ENCODE peak calls at places on chromosome 11, in six cellular contexts. P, F, I, M, G and T are unnamed samples.

GRCh38 chr11:3700410-3700809 is 29.2 kb upstream of the CHRNA10 start:
- DNase-seq in F (no peak), P (no peak), G (no peak), I (no peak), M (no peak), T (no peak)

GRCh38 chr11:104830080-104830479 is 68.2 kb downstream of the CASP12 start:
- DNase-seq in I (no peak), G (no peak), P (no peak), F (no peak), M (peak), T (no peak)

GRCh38 chr11:68903631-68904457 is at the start of the genes IGHMBP2 and MRPL21:
- DNase-seq in P (peak), M (peak), F (peak), G (peak), I (peak), T (peak)

GRCh38 chr11:9716275-9717039 is 52.6 kb downstream of the SWAP70 start:
- DNase-seq in I (peak), G (no peak), F (no peak), M (peak), P (no peak), T (no peak)

GRCh38 chr11:115132829-115133228 is 371.4 kb downstream of the CADM1 start:
- DNase-seq in F (no peak), P (no peak), M (no peak), G (no peak), I (no peak), T (no peak)

GRCh38 chr11:22703040-22703439 is 36.6 kb downstream of the GAS2 start:
- DNase-seq in F (no peak), M (peak), G (no peak), P (no peak), I (no peak), T (peak)

GRCh38 chr11:28585007-28585406 is 476.8 kb downstream of the METTL15 start:
- DNase-seq in I (no peak), M (peak), F (no peak), G (no peak), P (no peak), T (no peak)

GRCh38 chr11:127683321-127683720 is 682.8 kb upstream of the KIRREL3 start:
- DNase-seq in G (no peak), M (no peak), P (no peak), F (no peak), I (no peak), T (no peak)

GRCh38 chr11:68216171-68216938 is 3.3 kb upstream of the KMT5B start:
- DNase-seq in F (no peak), I (peak), P (no peak), G (peak), M (no peak), T (no peak)

GRCh38 chr11:1515082-1516060 is 28.8 kb upstream of the MOB2 start:
- DNase-seq in I (peak), F (peak), G (peak), P (peak), M (peak), T (peak)

GRCh38 chr11:64107300-64107699 is 58.6 kb downstream of the MACROD1 start:
- DNase-seq in F (no peak), M (no peak), G (no peak), P (no peak), I (no peak), T (no peak)

GRCh38 chr11:16097543-16097942 is 258.8 kb downstream of the SOX6 start:
- DNase-seq in M (no peak), P (no peak), G (no peak), F (no peak), I (no peak), T (no peak)

GRCh38 chr11:65309006-65309405 is 5.7 kb upstream of the CDC42EP2 start:
- DNase-seq in G (no peak), P (no peak), F (no peak), I (no peak), M (no peak), T (no peak)

GRCh38 chr11:10019906-10020682 is 273.9 kb downstream of the SBF2 start:
- DNase-seq in P (no peak), G (no peak), M (no peak), F (no peak), I (peak), T (no peak)

GRCh38 chr11:98455500-98456186 is 565.1 kb upstream of the CNTN5 start:
- DNase-seq in M (no peak), P (no peak), F (no peak), G (no peak), I (no peak), T (no peak)

GRCh38 chr11:16494918-16495691 is 138.8 kb upstream of the SOX6 start:
- DNase-seq in M (no peak), G (no peak), I (peak), P (no peak), F (no peak), T (no peak)

GRCh38 chr11:124656759-124657627 is 16.5 kb downstream of the SIAE start:
- DNase-seq in P (no peak), I (no peak), G (no peak), M (peak), F (no peak), T (no peak)

GRCh38 chr11:130551388-130551787 is 102.9 kb downstream of the ADAMTS15 start:
- DNase-seq in P (no peak), M (no peak), I (no peak), F (no peak), G (no peak), T (no peak)

GRCh38 chr11:63951779-63952536 is 13.2 kb downstream of the NAA40 start:
- DNase-seq in M (peak), P (no peak), G (no peak), F (no peak), I (no peak), T (peak)

GRCh38 chr11:111777094-111778046 is 11.2 kb upstream of the PPP2R1B start:
- DNase-seq in I (no peak), F (peak), M (peak), P (no peak), G (no peak), T (peak)

GRCh38 chr11:127252321-127252720 is 251.8 kb upstream of the KIRREL3 start:
- DNase-seq in F (no peak), G (no peak), I (no peak), M (no peak), P (no peak), T (no peak)

GRCh38 chr11:66543263-66544107 is 2.4 kb downstream of the ZDHHC24 start:
- DNase-seq in P (no peak), M (peak), I (no peak), G (peak), F (no peak), T (peak)
- H3K27ac ChIP-seq in P (peak), M (no peak), I (no peak), G (no peak), F (no peak), T (peak)

GRCh38 chr11:100830295-100830694 is 143.2 kb downstream of the ARHGAP42 start:
- DNase-seq in G (no peak), F (no peak), I (peak), P (no peak), M (peak), T (no peak)
- H3K27ac ChIP-seq in G (peak), F (no peak), I (peak), P (no peak), M (no peak), T (no peak)

GRCh38 chr11:34636127-34636526 is 15.2 kb downstream of the EHF start:
- DNase-seq in F (no peak), M (no peak), P (no peak), G (no peak), I (no peak), T (no peak)
- H3K27ac ChIP-seq in F (no peak), M (no peak), P (no peak), G (no peak), I (no peak), T (no peak)

DNA sequence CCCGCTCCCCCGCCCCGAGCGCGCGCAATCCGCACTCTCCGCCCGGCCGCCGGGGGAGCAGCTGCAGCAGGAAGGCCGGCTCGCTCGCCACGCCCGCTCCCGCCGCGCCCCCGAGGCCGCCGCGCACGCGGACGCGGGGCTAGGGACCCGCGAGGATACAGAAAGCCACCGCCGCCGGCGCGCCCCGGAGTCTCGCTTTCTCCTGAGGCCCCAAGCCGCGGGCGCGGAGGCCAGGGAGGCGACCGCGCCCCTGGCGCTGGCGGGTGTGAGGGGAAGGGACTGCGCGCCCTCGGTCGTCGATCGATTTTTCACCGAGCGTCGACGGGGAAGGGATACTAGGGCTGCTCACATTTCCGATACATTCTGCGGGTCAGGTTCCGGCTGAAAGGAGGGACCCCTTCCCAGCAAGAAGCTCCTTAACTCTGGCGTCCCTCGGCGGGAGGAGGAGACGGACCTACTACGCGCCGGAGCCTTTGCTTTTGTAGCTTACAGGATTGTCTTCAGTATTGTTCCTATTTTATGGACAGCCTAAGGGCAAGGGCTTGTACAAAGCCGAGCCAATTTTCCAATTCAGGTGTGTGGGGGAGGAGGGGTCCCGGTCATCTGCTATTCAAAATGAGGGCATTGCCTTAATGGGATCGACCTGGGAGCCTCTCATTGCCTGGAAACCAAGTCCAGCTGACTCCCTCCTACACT is 416 bp upstream of the GAB2 start:
- DNase-seq in G (peak), M (peak), P (peak), I (peak), F (peak), T (peak)
- H3K27ac ChIP-seq in G (peak), M (peak), P (peak), I (peak), F (peak), T (peak)

GRCh38 chr11:113553905-113554304 is 78.7 kb upstream of the DRD2 start:
- DNase-seq in F (no peak), I (no peak), G (no peak), M (no peak), P (no peak), T (no peak)
- H3K27ac ChIP-seq in F (no peak), I (no peak), G (no peak), M (no peak), P (no peak), T (no peak)

GRCh38 chr11:120121914-120122473 is 15.9 kb downstream of the TRIM29 start:
- DNase-seq in I (no peak), P (no peak), F (no peak), G (no peak), M (no peak), T (no peak)
- H3K27ac ChIP-seq in I (no peak), P (no peak), F (no peak), G (no peak), M (no peak), T (no peak)

GRCh38 chr11:94880216-94880615 is 93.1 kb downstream of the CWC15 start:
- DNase-seq in G (no peak), I (no peak), M (no peak), F (no peak), P (no peak), T (no peak)

GRCh38 chr11:94876645-94877445 is 96.5 kb downstream of the CWC15 start:
- DNase-seq in I (peak), M (peak), F (no peak), P (no peak), G (peak), T (peak)

GRCh38 chr11:94876222-94876621 is 97.1 kb downstream of the CWC15 start:
- DNase-seq in M (no peak), F (no peak), G (no peak), I (no peak), P (no peak), T (no peak)

GRCh38 chr11:94879006-94879405 is 94.3 kb downstream of the CWC15 start:
- DNase-seq in M (no peak), P (no peak), G (no peak), I (no peak), F (no peak), T (no peak)

GRCh38 chr11:94877446-94878200 is 95.7 kb downstream of the CWC15 start:
- DNase-seq in P (no peak), F (no peak), G (no peak), M (peak), I (no peak), T (no peak)
- H3K27ac ChIP-seq in P (no peak), F (no peak), G (peak), M (peak), I (peak), T (no peak)

DNA sequence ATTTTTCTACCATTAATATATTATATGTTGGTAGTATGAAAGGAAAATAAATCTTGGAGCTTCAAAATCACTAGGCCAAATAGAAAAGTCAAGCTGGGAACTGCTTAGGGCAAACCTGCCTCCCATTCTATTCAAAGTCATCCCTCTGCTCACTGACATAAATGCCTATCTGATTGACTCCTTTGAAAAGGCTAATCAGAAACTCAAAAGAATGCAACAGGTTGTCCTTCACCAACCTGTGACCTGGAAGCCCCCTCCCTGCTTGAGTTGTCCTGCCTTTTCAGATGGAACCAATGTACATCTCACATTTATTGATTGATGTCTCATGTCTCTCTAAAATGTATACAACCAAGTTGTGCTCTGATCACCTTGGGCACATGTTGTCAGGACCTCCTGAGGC is 3.2 kb upstream of the TRIM34 start:
- DNase-seq in I (no peak), P (no peak), F (no peak), M (no peak), G (no peak), T (no peak)
- H3K27ac ChIP-seq in I (no peak), P (no peak), F (no peak), M (peak), G (peak), T (no peak)

DNA sequence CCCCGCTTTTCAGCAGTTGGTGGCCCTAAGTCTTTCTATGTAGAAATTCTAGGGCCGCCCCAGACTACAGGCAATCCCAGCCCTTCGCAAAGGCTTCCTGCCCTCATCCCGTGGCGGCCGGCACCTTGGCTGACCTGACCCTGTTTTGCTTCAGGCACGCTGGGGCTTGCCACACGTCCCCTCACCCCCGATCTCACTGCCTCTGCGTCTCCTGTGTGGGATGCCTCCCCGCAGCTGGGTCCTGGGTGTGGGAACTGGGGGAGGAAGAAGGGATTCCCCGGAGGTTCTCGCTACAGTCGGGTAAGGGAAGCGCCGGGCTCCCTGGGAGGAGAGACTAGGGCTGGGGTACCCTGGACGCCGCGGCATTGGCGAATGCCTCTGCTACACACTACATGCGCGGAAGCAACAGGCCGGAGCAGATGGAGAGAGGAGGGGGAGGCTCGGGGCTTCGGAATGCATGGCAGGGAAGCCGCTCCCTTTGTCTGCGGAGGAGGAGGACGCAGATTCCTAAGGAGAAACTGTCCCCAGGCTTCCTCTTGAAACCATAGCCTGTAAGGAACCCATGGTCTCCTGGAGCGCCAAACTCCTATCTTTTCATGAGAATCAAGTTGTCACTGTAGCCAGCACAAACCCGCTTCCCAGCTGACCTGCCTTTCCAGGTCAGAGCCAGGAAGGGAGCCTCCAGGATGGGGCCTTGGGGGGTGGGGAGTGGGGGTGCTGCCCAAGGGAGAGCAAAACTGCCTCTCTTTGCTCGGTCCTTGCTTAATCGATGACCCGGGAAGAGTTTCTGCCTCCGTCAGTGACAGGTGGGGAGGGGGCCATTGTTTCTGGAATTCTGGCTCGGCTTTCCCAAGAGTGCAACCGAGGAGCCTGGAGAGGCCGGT is 1.4 kb downstream of the DTX4 start:
- DNase-seq in G (no peak), F (no peak), M (no peak), I (no peak), P (no peak), T (peak)
- H3K27ac ChIP-seq in G (peak), F (peak), M (no peak), I (peak), P (peak), T (no peak)

GRCh38 chr11:131909426-131910200 is 539.2 kb downstream of the NTM start:
- DNase-seq in M (no peak), P (no peak), I (no peak), G (no peak), F (no peak), T (no peak)
- H3K27ac ChIP-seq in M (peak), P (no peak), I (no peak), G (no peak), F (no peak), T (no peak)